ENCODE peak calls at places on chromosomes 2 and 18, in four cellular contexts. E, V, D and L are unnamed samples.

GRCh38 chr2:151576080-151576479 is 158.2 kb downstream of the NEB start:
- DNase-seq in E (peak), V (no peak), D (no peak), L (no peak)

GRCh38 chr2:3464401-3465005 is 54.8 kb downstream of the ADI1 start:
- DNase-seq in E (no peak), V (no peak), D (no peak), L (no peak)

GRCh38 chr2:6654279-6654678 is 211.4 kb downstream of the CMPK2 start:
- DNase-seq in E (no peak), V (no peak), D (no peak), L (no peak)

GRCh38 chr2:207338610-207339009 is 172.9 kb upstream of the KLF7 start:
- DNase-seq in E (no peak), V (no peak), D (no peak), L (no peak)

GRCh38 chr2:9601397-9601796 is 29.4 kb downstream of the YWHAQ start:
- DNase-seq in E (no peak), V (no peak), D (no peak), L (no peak)

GRCh38 chr2:120384486-120385354 is 38.8 kb downstream of the INHBB start:
- DNase-seq in E (peak), V (no peak), D (no peak), L (no peak)

GRCh38 chr2:217014298-217015116 is 154.6 kb upstream of the TNP1 start:
- DNase-seq in E (no peak), V (no peak), D (no peak), L (no peak)

GRCh38 chr18:9483526-9483925 is 8.2 kb downstream of the RALBP1 start:
- DNase-seq in E (no peak), V (no peak), D (no peak), L (no peak)

GRCh38 chr18:55577812-55578539 is 10.0 kb downstream of the TCF4 start:
- DNase-seq in E (no peak), V (no peak), D (peak), L (no peak)

GRCh38 chr2:96254592-96254991 is 11.2 kb downstream of the TMEM127 start:
- DNase-seq in E (no peak), V (no peak), D (no peak), L (no peak)

GRCh38 chr18:69647695-69648094 is 247.0 kb downstream of the DOK6 start:
- DNase-seq in E (no peak), V (no peak), D (no peak), L (no peak)

GRCh38 chr18:76859474-76860339 is 37.4 kb downstream of the ZNF236 start:
- DNase-seq in E (no peak), V (no peak), D (no peak), L (no peak)

GRCh38 chr2:68157402-68158133 is at the start of gene PNO1:
- DNase-seq in E (peak), V (peak), D (peak), L (peak)

GRCh38 chr2:112601754-112602153 is 17.3 kb downstream of the CHCHD5 start:
- DNase-seq in E (no peak), V (no peak), D (no peak), L (no peak)

GRCh38 chr18:11042247-11042646 is 107.1 kb downstream of the PIEZO2 start:
- DNase-seq in E (no peak), V (no peak), D (no peak), L (no peak)

GRCh38 chr18:49893036-49893435 is 79.7 kb upstream of the ACAA2 start:
- DNase-seq in E (peak), V (no peak), D (no peak), L (no peak)

GRCh38 chr18:50428531-50429206 is 53.8 kb downstream of the SKA1 start:
- DNase-seq in E (no peak), V (peak), D (peak), L (no peak)

GRCh38 chr2:173264603-173265366 is 89.9 kb upstream of the CDCA7 start:
- DNase-seq in E (no peak), V (no peak), D (peak), L (no peak)

GRCh38 chr2:47043142-47043890 is 111.8 kb downstream of the STPG4 start:
- DNase-seq in E (no peak), V (peak), D (no peak), L (peak)
- H3K27ac ChIP-seq in E (peak), V (peak), D (no peak), L (peak)

GRCh38 chr2:130743278-130743677 is 12.1 kb upstream of the AMER3 start:
- DNase-seq in E (no peak), V (no peak), D (no peak), L (no peak)
- H3K27ac ChIP-seq in E (no peak), V (no peak), D (no peak), L (no peak)

DNA sequence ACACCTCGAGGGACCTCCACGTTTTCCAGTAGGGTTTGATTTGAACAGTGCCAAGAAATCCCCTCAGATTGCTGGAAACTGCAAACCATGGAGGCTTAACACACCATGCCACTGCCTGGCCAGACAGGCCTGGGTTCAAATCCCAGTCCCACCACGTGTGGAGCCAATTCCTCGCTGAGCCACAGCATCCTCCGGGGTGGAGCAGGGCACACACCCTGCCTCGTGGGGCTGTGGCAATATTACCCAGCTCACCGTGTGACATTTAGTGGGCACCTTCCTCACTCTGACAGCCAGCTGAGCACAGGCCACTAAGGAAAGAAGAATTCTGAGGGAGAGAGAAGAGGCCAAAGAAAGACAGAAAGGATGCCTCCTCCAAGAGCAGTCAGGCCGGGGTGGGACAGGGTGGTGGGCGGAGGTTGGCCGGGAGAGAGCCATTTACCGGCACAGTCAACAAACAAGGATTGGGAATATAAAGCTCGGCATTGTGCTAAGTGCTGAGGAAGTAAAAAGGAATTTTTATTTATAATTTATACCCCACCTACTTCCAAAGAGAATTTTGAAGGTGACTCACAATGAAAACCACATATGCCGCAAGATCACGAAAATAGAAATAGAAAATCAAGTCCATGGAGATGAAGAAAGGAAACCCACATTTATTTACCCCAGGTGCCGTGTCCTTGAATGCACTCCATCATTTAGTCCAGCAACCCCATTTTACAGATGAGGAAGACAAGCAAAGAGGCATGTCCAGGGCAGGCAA is 111.5 kb downstream of the MCFD2 start:
- DNase-seq in E (no peak), V (peak), D (no peak), L (no peak)
- H3K27ac ChIP-seq in E (no peak), V (peak), D (no peak), L (no peak)

DNA sequence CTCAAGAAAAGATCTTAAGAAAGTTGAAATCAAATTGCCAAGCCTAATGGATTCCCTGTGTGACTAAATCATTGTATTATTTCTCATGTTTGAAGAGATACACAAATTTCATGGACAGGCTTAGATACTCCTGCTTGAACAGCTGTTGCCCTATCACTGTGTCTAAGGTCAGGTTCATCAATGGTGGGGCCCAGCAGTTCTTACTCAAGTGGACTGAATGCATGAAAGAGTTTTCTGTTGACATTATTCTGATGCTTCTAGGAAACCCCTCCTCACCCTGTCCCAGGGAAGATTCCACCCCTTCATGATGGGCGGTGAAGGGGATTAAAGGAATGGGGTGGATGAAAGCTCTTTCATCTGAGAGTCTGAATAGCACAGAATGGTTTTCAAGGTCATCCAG is 148.8 kb downstream of the INO80D start:
- DNase-seq in E (no peak), V (no peak), D (no peak), L (no peak)
- H3K27ac ChIP-seq in E (no peak), V (no peak), D (no peak), L (no peak)

DNA sequence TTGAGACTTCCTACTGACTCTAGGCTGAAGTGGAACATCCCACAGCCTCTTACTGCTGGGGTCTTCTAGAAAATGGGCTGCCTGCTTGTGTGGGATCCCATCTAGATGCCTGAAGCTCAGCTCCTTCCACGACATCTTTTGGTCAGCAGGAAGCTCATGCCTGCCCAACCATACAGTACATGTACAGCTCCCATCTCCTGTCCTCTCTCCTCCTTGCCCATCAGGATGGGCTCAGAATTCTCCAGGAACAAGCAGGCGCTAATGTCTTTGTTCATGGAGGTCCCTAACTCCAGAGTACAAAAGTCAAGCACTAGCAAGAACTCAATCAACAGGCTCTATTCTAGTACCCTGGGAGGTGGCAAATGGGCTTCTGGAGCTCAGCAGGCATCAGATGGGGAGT is 31.7 kb upstream of the GPR17 start:
- DNase-seq in E (no peak), V (no peak), D (no peak), L (no peak)
- H3K27ac ChIP-seq in E (no peak), V (no peak), D (no peak), L (no peak)

GRCh38 chr2:37858725-37859267 is 66.3 kb upstream of the RMDN2 start:
- DNase-seq in E (no peak), V (no peak), D (no peak), L (no peak)
- H3K27ac ChIP-seq in E (no peak), V (peak), D (no peak), L (no peak)

GRCh38 chr18:35153609-35154273 is 87.1 kb upstream of the ZNF397 start:
- DNase-seq in E (no peak), V (no peak), D (no peak), L (no peak)
- H3K27ac ChIP-seq in E (no peak), V (no peak), D (no peak), L (no peak)

GRCh38 chr18:54387631-54388030 is 29.9 kb downstream of the C18orf54 start:
- DNase-seq in E (no peak), V (no peak), D (no peak), L (no peak)
- H3K27ac ChIP-seq in E (no peak), V (no peak), D (peak), L (no peak)

GRCh38 chr18:7415081-7415894 is 151.8 kb upstream of the PTPRM start:
- DNase-seq in E (no peak), V (no peak), D (no peak), L (no peak)

GRCh38 chr18:7417742-7418141 is 149.4 kb upstream of the PTPRM start:
- DNase-seq in E (no peak), V (peak), D (no peak), L (no peak)

GRCh38 chr18:7413906-7414305 is 153.2 kb upstream of the PTPRM start:
- DNase-seq in E (no peak), V (no peak), D (no peak), L (no peak)

GRCh38 chr18:7414459-7414858 is 152.7 kb upstream of the PTPRM start:
- DNase-seq in E (no peak), V (peak), D (no peak), L (no peak)
- H3K27ac ChIP-seq in E (peak), V (no peak), D (no peak), L (no peak)

GRCh38 chr18:62860062-62860461 is 144.7 kb downstream of the PHLPP1 start:
- DNase-seq in E (no peak), V (no peak), D (no peak), L (no peak)
- H3K27ac ChIP-seq in E (no peak), V (no peak), D (no peak), L (no peak)